ENCODE peak calls at places on chromosomes 3 and 15, in six cellular contexts. One of them, this sample, is unnamed.

GRCh38 chr3:50165388-50166308 is 10.5 kb downstream of the SEMA3F start:
- DNase-seq in HCT116: no peak
- DNase-seq in fibroblast of lung: peak
- DNase-seq in DND-41: no peak
- DNase-seq in neural progenitor cell: no peak
- DNase-seq in mammary epithelial cell: no peak
- DNase-seq in this sample: no peak

GRCh38 chr3:9862391-9863235 is 17.4 kb downstream of the CIDEC start:
- DNase-seq in HCT116: no peak
- DNase-seq in neural progenitor cell: peak
- DNase-seq in fibroblast of lung: peak
- DNase-seq in DND-41: no peak
- DNase-seq in mammary epithelial cell: no peak
- DNase-seq in this sample: no peak

GRCh38 chr3:14231145-14231990 is 52.8 kb downstream of the LSM3 start:
- DNase-seq in HCT116: no peak
- DNase-seq in neural progenitor cell: no peak
- DNase-seq in fibroblast of lung: no peak
- DNase-seq in DND-41: no peak
- DNase-seq in mammary epithelial cell: no peak
- DNase-seq in this sample: no peak

GRCh38 chr15:95495033-95495541 is 835.4 kb upstream of the NR2F2 start:
- DNase-seq in mammary epithelial cell: no peak
- DNase-seq in neural progenitor cell: peak
- DNase-seq in HCT116: no peak
- DNase-seq in DND-41: no peak
- DNase-seq in fibroblast of lung: peak
- DNase-seq in this sample: no peak

GRCh38 chr15:80423215-80423614 is 19.0 kb downstream of the ARNT2 start:
- DNase-seq in fibroblast of lung: peak
- DNase-seq in DND-41: no peak
- DNase-seq in HCT116: no peak
- DNase-seq in neural progenitor cell: no peak
- DNase-seq in mammary epithelial cell: no peak
- DNase-seq in this sample: no peak

GRCh38 chr15:28873585-28874139 is 12.1 kb upstream of the APBA2 start:
- DNase-seq in mammary epithelial cell: no peak
- DNase-seq in neural progenitor cell: no peak
- DNase-seq in HCT116: no peak
- DNase-seq in fibroblast of lung: no peak
- DNase-seq in DND-41: no peak
- DNase-seq in this sample: no peak

GRCh38 chr15:34892963-34893591 is 76.5 kb downstream of the AQR start:
- DNase-seq in DND-41: no peak
- DNase-seq in fibroblast of lung: no peak
- DNase-seq in neural progenitor cell: peak
- DNase-seq in mammary epithelial cell: no peak
- DNase-seq in HCT116: no peak
- DNase-seq in this sample: no peak

GRCh38 chr15:70602281-70602680 is 161.1 kb downstream of the UACA start:
- DNase-seq in HCT116: no peak
- DNase-seq in fibroblast of lung: no peak
- DNase-seq in DND-41: no peak
- DNase-seq in mammary epithelial cell: no peak
- DNase-seq in neural progenitor cell: no peak
- DNase-seq in this sample: no peak

GRCh38 chr3:162171970-162172369 is 675.4 kb downstream of the OTOL1 start:
- DNase-seq in DND-41: no peak
- DNase-seq in neural progenitor cell: no peak
- DNase-seq in mammary epithelial cell: peak
- DNase-seq in HCT116: no peak
- DNase-seq in fibroblast of lung: no peak
- DNase-seq in this sample: no peak

GRCh38 chr3:33063651-33064051 is 33.3 kb downstream of the GLB1 start:
- DNase-seq in HCT116: no peak
- DNase-seq in fibroblast of lung: no peak
- DNase-seq in DND-41: no peak
- DNase-seq in mammary epithelial cell: no peak
- DNase-seq in neural progenitor cell: no peak
- DNase-seq in this sample: no peak

GRCh38 chr15:65421360-65422215 is 1.2 kb downstream of the IGDCC4 start:
- DNase-seq in fibroblast of lung: peak
- DNase-seq in neural progenitor cell: peak
- DNase-seq in HCT116: no peak
- DNase-seq in DND-41: no peak
- DNase-seq in mammary epithelial cell: no peak
- DNase-seq in this sample: peak

GRCh38 chr15:78616506-78616905 is 4.3 kb downstream of the CHRNA3 start:
- DNase-seq in DND-41: no peak
- DNase-seq in HCT116: no peak
- DNase-seq in mammary epithelial cell: no peak
- DNase-seq in neural progenitor cell: no peak
- DNase-seq in fibroblast of lung: no peak
- DNase-seq in this sample: no peak

GRCh38 chr15:101320501-101321052 is 25.5 kb upstream of the SNRPA1 start:
- DNase-seq in fibroblast of lung: peak
- DNase-seq in neural progenitor cell: peak
- DNase-seq in HCT116: no peak
- DNase-seq in mammary epithelial cell: no peak
- DNase-seq in DND-41: peak
- DNase-seq in this sample: peak

GRCh38 chr3:16511561-16512434 is 1.7 kb downstream of the RFTN1 start:
- DNase-seq in fibroblast of lung: peak
- DNase-seq in DND-41: peak
- DNase-seq in HCT116: no peak
- DNase-seq in mammary epithelial cell: no peak
- DNase-seq in neural progenitor cell: peak
- DNase-seq in this sample: no peak

GRCh38 chr3:154728285-154728684 is 298.3 kb upstream of the GPR149 start:
- DNase-seq in HCT116: no peak
- DNase-seq in DND-41: no peak
- DNase-seq in neural progenitor cell: no peak
- DNase-seq in fibroblast of lung: no peak
- DNase-seq in mammary epithelial cell: no peak
- DNase-seq in this sample: no peak

GRCh38 chr15:51227967-51228783 is 110.2 kb downstream of the CYP19A1 start:
- DNase-seq in HCT116: peak
- DNase-seq in mammary epithelial cell: peak
- DNase-seq in neural progenitor cell: no peak
- DNase-seq in fibroblast of lung: peak
- DNase-seq in DND-41: peak
- DNase-seq in this sample: peak

GRCh38 chr3:4885322-4885721 is 93.9 kb upstream of the BHLHE40 start:
- DNase-seq in neural progenitor cell: no peak
- DNase-seq in HCT116: no peak
- DNase-seq in fibroblast of lung: no peak
- DNase-seq in mammary epithelial cell: no peak
- DNase-seq in DND-41: no peak
- DNase-seq in this sample: no peak

GRCh38 chr3:133843634-133844033 is 38.0 kb downstream of the SRPRB start:
- DNase-seq in fibroblast of lung: peak
- DNase-seq in mammary epithelial cell: no peak
- DNase-seq in HCT116: no peak
- DNase-seq in neural progenitor cell: no peak
- DNase-seq in DND-41: no peak
- DNase-seq in this sample: no peak

GRCh38 chr15:46266691-46267090 is 631.9 kb downstream of the SQOR start:
- DNase-seq in DND-41: no peak
- DNase-seq in fibroblast of lung: no peak
- DNase-seq in neural progenitor cell: no peak
- DNase-seq in HCT116: no peak
- DNase-seq in mammary epithelial cell: no peak
- DNase-seq in this sample: peak

GRCh38 chr3:171459130-171459941 is 869 bp downstream of the TNIK start:
- DNase-seq in neural progenitor cell: peak
- DNase-seq in fibroblast of lung: peak
- DNase-seq in mammary epithelial cell: peak
- DNase-seq in DND-41: no peak
- DNase-seq in HCT116: no peak
- DNase-seq in this sample: peak

GRCh38 chr3:194396561-194396896 is 2.5 kb downstream of the GP5 start:
- DNase-seq in mammary epithelial cell: no peak
- DNase-seq in DND-41: no peak
- DNase-seq in neural progenitor cell: no peak
- DNase-seq in HCT116: no peak
- DNase-seq in fibroblast of lung: no peak
- DNase-seq in this sample: no peak
- TF ChIP-seq EZH2 in mammary epithelial cell: no peak
- TF ChIP-seq EZH2 in DND-41: no peak
- TF ChIP-seq EZH2 in neural progenitor cell: no peak
- TF ChIP-seq EZH2 in HCT116: no peak
- TF ChIP-seq EZH2 in fibroblast of lung: no peak
- TF ChIP-seq EZH2 in this sample: no peak

GRCh38 chr15:88940110-88940675 is 27.0 kb upstream of the MFGE8 start:
- DNase-seq in DND-41: no peak
- DNase-seq in fibroblast of lung: no peak
- DNase-seq in HCT116: no peak
- DNase-seq in neural progenitor cell: no peak
- DNase-seq in mammary epithelial cell: no peak
- DNase-seq in this sample: no peak

GRCh38 chr15:88939486-88939806 is 26.3 kb upstream of the MFGE8 start:
- DNase-seq in neural progenitor cell: no peak
- DNase-seq in fibroblast of lung: no peak
- DNase-seq in HCT116: no peak
- DNase-seq in DND-41: no peak
- DNase-seq in mammary epithelial cell: no peak
- DNase-seq in this sample: no peak

GRCh38 chr15:88938802-88939485 is 25.8 kb upstream of the MFGE8 start:
- DNase-seq in fibroblast of lung: no peak
- DNase-seq in HCT116: no peak
- DNase-seq in neural progenitor cell: peak
- DNase-seq in DND-41: no peak
- DNase-seq in mammary epithelial cell: no peak
- DNase-seq in this sample: no peak
- H3K27ac ChIP-seq in fibroblast of lung: no peak
- H3K27ac ChIP-seq in HCT116: no peak
- H3K27ac ChIP-seq in neural progenitor cell: no peak
- H3K27ac ChIP-seq in DND-41: no peak
- H3K27ac ChIP-seq in mammary epithelial cell: no peak
- H3K27ac ChIP-seq in this sample: no peak

GRCh38 chr3:64475037-64475436 is 212.8 kb downstream of the ADAMTS9 start:
- DNase-seq in HCT116: no peak
- DNase-seq in neural progenitor cell: no peak
- DNase-seq in fibroblast of lung: no peak
- DNase-seq in mammary epithelial cell: no peak
- DNase-seq in DND-41: no peak
- DNase-seq in this sample: no peak
- TF ChIP-seq CTCF in HCT116: peak
- TF ChIP-seq CTCF in neural progenitor cell: no peak
- TF ChIP-seq CTCF in fibroblast of lung: peak
- TF ChIP-seq CTCF in mammary epithelial cell: no peak
- TF ChIP-seq CTCF in DND-41: no peak
- TF ChIP-seq CTCF in this sample: no peak

DNA sequence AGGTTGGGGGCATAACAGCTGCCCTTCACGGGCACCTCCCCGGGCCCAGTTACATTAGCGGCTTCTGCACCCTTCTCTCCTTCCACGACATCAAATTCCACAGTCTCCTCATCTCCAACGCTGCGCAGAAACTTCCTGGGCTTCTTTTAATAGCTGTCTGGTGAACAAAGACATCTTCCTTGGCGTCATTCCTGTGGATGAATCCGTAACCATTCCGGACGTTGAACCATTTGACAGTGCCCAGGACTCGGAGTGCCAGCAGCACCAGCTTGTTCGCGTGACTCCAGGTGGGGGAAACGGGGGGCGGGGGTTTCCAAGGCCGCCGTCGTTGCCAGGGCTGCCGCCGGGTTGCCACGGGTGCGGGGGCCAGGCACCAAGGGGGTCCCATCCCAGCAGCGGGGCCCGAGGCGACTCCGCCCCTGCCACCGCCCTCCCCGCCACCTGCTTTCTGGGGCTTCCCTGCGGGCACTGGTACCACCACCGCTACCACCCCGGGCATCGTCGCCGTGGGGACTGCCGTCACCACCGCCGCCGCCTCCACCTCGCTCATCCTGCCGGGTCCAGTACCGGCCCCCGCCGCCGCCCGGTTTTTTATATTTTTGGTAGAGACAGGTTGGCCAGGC is 22.8 kb downstream of the RGMA start:
- DNase-seq in DND-41: no peak
- DNase-seq in HCT116: no peak
- DNase-seq in fibroblast of lung: no peak
- DNase-seq in mammary epithelial cell: no peak
- DNase-seq in neural progenitor cell: no peak
- DNase-seq in this sample: no peak
- TF ChIP-seq EZH2 in DND-41: no peak
- TF ChIP-seq EZH2 in HCT116: no peak
- TF ChIP-seq EZH2 in fibroblast of lung: no peak
- TF ChIP-seq EZH2 in mammary epithelial cell: no peak
- TF ChIP-seq EZH2 in neural progenitor cell: no peak
- TF ChIP-seq EZH2 in this sample: no peak

GRCh38 chr15:75107905-75108838 is 84.8 kb downstream of the PPCDC start:
- DNase-seq in mammary epithelial cell: peak
- DNase-seq in fibroblast of lung: peak
- DNase-seq in HCT116: peak
- DNase-seq in DND-41: peak
- DNase-seq in neural progenitor cell: no peak
- DNase-seq in this sample: peak
- H3K27ac ChIP-seq in mammary epithelial cell: peak
- H3K27ac ChIP-seq in fibroblast of lung: no peak
- H3K27ac ChIP-seq in HCT116: peak
- H3K27ac ChIP-seq in DND-41: peak
- H3K27ac ChIP-seq in neural progenitor cell: no peak
- H3K27ac ChIP-seq in this sample: no peak

This sample was measured in A673.